ENCODE peak calls at places on chromosomes 3 and 15, in eight cellular contexts. G is NCI-H2029 treated with DMSO at 0.1 percent for 48 hours; U is T follicular helper cell; I is stimulated activated CD8-positive, alpha-beta memory T cell treated with anti-CD3 and anti-CD28 coated beads, Interleukin-15, amount 100 ng/mL, for 1 hour; L is NCI-H345; N is foreskin fibroblast; A is heart right ventricle; V is iPS DF 6.9. Y is an unnamed sample.

GRCh38 chr15:59227021-59227420 is 20.4 kb downstream of the LDHAL6B start:
- DNase-seq in I (no peak), N (no peak), A (no peak), L (no peak), U (no peak), V (no peak), G (no peak), Y (no peak)

GRCh38 chr15:39741258-39741657 is 41.4 kb downstream of the FSIP1 start:
- DNase-seq in L (no peak), I (no peak), G (no peak), A (no peak), U (no peak), V (no peak), N (peak; percentile 15), Y (no peak)

GRCh38 chr3:171878441-171879225 is 35.5 kb downstream of the TMEM212 start:
- DNase-seq in L (no peak), I (no peak), N (no peak), A (no peak), G (no peak), U (no peak), V (no peak), Y (no peak)

GRCh38 chr3:168248383-168249047 is 152.8 kb upstream of the GOLIM4 start:
- DNase-seq in G (no peak), I (no peak), L (no peak), N (peak; percentile 45), A (peak; percentile 36), V (no peak), U (no peak), Y (no peak)

GRCh38 chr15:36758800-36759199 is 179.4 kb downstream of the CDIN1 start:
- DNase-seq in U (no peak), L (no peak), N (no peak), V (no peak), G (no peak), A (no peak), I (no peak), Y (no peak)

GRCh38 chr3:32305477-32305876 is 67.0 kb downstream of the CMTM8 start:
- DNase-seq in U (no peak), I (no peak), G (no peak), L (no peak), N (peak; percentile 46), V (no peak), A (no peak), Y (no peak)

GRCh38 chr3:171142985-171143384 is 116.5 kb upstream of the SLC2A2 start:
- DNase-seq in L (peak; percentile 33), U (no peak), G (peak; percentile 42), A (no peak), I (no peak), V (no peak), N (no peak), Y (no peak)

GRCh38 chr3:150078983-150079739 is 108.5 kb upstream of the PFN2 start:
- DNase-seq in I (no peak), U (no peak), L (no peak), G (no peak), V (no peak), N (peak; percentile 86), A (no peak), Y (no peak)

GRCh38 chr3:132246212-132246611 is 71.0 kb upstream of the ACP3 start:
- DNase-seq in L (no peak), G (no peak), N (no peak), I (no peak), A (no peak), V (no peak), U (no peak), Y (no peak)

GRCh38 chr3:53137221-53137620 is 7.0 kb upstream of the RFT1 start:
- DNase-seq in G (no peak), I (no peak), V (no peak), L (no peak), N (no peak), U (no peak), A (no peak), Y (no peak)